ENCODE peak calls at places on chromosomes 1 and 21, in four cellular contexts. G is foreskin fibroblast; I is NCI-H748 treated with DMSO at 0.1 percent for 48 hours; N is stimulated activated CD8-positive, alpha-beta memory T cell treated with anti-CD3 and anti-CD28 coated beads, Interleukin-15, amount 100 ng/mL, for 4 hours. B is an unnamed sample.
A peak's percentile ranks its signal among the peaks of the same experiment; 100 is the strongest.

GRCh38 chr1:12386130-12386529 is 156.3 kb downstream of the VPS13D start:
- DNase-seq in I (no peak), N (no peak), G (no peak), B (no peak)

GRCh38 chr1:12402159-12402673 is 172.4 kb downstream of the VPS13D start:
- DNase-seq in N (no peak), I (no peak), G (no peak), B (no peak)

GRCh38 chr1:36162680-36163079 is 6.7 kb downstream of the MAP7D1 start:
- DNase-seq in N (no peak), I (no peak), G (no peak), B (no peak)

GRCh38 chr1:202966006-202966904 is 802 bp downstream of the CYB5R1 start:
- DNase-seq in G (no peak), I (no peak), N (no peak), B (no peak)

GRCh38 chr21:45592626-45593134 is 50.4 kb upstream of the SLC19A1 start:
- DNase-seq in N (no peak), G (no peak), I (no peak), B (no peak)

GRCh38 chr1:204685236-204686006 is at the start of gene LRRN2:
- DNase-seq in N (no peak), G (no peak), I (no peak), B (peak; percentile 63)

GRCh38 chr1:174912243-174912642 is 87.5 kb upstream of the CACYBP start:
- DNase-seq in G (no peak), I (no peak), N (no peak), B (no peak)

GRCh38 chr1:46539968-46540367 is 11.5 kb downstream of the KNCN start:
- DNase-seq in N (no peak), G (peak; percentile 70), I (no peak), B (no peak)

GRCh38 chr1:54798769-54799641 is 2.1 kb downstream of the TTC22 start:
- DNase-seq in N (no peak), G (no peak), I (no peak), B (no peak)

GRCh38 chr1:155976913-155977606 is 1.3 kb downstream of the ARHGEF2 start:
- DNase-seq in G (no peak), N (no peak), I (no peak), B (peak; percentile 66)

GRCh38 chr1:93813076-93813475 is 65.9 kb downstream of the DNTTIP2 start:
- DNase-seq in G (no peak), I (no peak), N (no peak), B (no peak)

GRCh38 chr1:185404864-185405568 is 88.0 kb upstream of the IVNS1ABP start:
- DNase-seq in I (no peak), G (no peak), N (no peak), B (no peak)

GRCh38 chr1:29415156-29415830 is 179.0 kb downstream of the PTPRU start:
- DNase-seq in N (no peak), G (no peak), I (no peak), B (peak; percentile 14)

GRCh38 chr1:204419064-204419403 is 7.4 kb upstream of the PPP1R15B start:
- DNase-seq in I (no peak), N (no peak), G (peak; percentile 27), B (no peak)

GRCh38 chr21:45497846-45498645 is 44.2 kb downstream of the SLC19A1 start:
- DNase-seq in G (no peak), N (no peak), I (no peak), B (no peak)

GRCh38 chr1:17926906-17927305 is 171.8 kb downstream of the ACTL8 start:
- DNase-seq in G (no peak), N (no peak), I (no peak), B (peak; percentile 75)

GRCh38 chr1:224786533-224787249 is 142.8 kb upstream of the DNAH14 start:
- DNase-seq in N (no peak), G (no peak), I (no peak), B (no peak)

GRCh38 chr1:171860696-171861095 is 19.4 kb downstream of the DNM3 start:
- DNase-seq in N (no peak), I (no peak), G (no peak), B (no peak)

GRCh38 chr1:243842978-243843490 is 7.0 kb downstream of the AKT3 start:
- DNase-seq in I (no peak), G (peak; percentile 68), N (no peak), B (no peak)

GRCh38 chr1:233289676-233290075 is 5.8 kb downstream of the PCNX2 start:
- DNase-seq in G (no peak), I (peak; percentile 30), N (no peak), B (peak; percentile 54)

GRCh38 chr1:176557543-176558258 is 94.7 kb downstream of the PAPPA2 start:
- DNase-seq in N (no peak), I (no peak), G (no peak), B (no peak)

GRCh38 chr1:196660912-196661311 is 9.1 kb downstream of the CFH start:
- DNase-seq in I (peak; percentile 21), N (no peak), G (no peak), B (peak; percentile 61)

GRCh38 chr1:115041654-115042053 is 12.0 kb downstream of the TSHB start:
- DNase-seq in G (no peak), N (no peak), I (no peak), B (no peak)

GRCh38 chr1:221962385-221962784 is 220.5 kb upstream of the DUSP10 start:
- DNase-seq in G (no peak), N (no peak), I (no peak), B (no peak)

GRCh38 chr1:74468982-74469603 is 43.3 kb downstream of the LRRC53 start:
- DNase-seq in N (no peak), G (peak; percentile 6), I (peak; percentile 77), B (peak; percentile 30)

GRCh38 chr21:45602106-45602505 is 41.4 kb upstream of the PCBP3 start:
- DNase-seq in I (no peak), N (no peak), G (no peak), B (no peak)